ENCODE peak calls at places on chromosomes 5 and 9, in six cellular contexts. Z is HEK293T; V is H1; I is HS-27A; O is lung; G is activated CD4-positive, CD25-positive, alpha-beta regulatory T cell treated with anti-CD3 and anti-CD28 coated beads, Interleukin-2, amount 50 U/mL, for 16 hours. N is an unnamed sample.

GRCh38 chr9:12916037-12916436 is 141.2 kb downstream of the LURAP1L start:
- DNase-seq in Z (no peak), V (peak; percentile 5), I (no peak), O (no peak), G (no peak), N (no peak)

GRCh38 chr5:77438057-77438456 is 54.1 kb downstream of the WDR41 start:
- DNase-seq in Z (no peak), V (no peak), I (no peak), O (no peak), G (no peak), N (no peak)

GRCh38 chr5:34474573-34475021 is 181.5 kb upstream of the RAI14 start:
- DNase-seq in Z (peak; percentile 64), V (no peak), I (no peak), O (no peak), G (no peak), N (no peak)

GRCh38 chr5:167814828-167815227 is 476.6 kb upstream of the WWC1 start:
- DNase-seq in Z (no peak), V (no peak), I (peak; percentile 87), O (no peak), G (no peak), N (no peak)

GRCh38 chr9:90141723-90142122 is 500.9 kb downstream of the DIRAS2 start:
- DNase-seq in Z (peak; percentile 14), V (no peak), I (no peak), O (no peak), G (no peak), N (no peak)

GRCh38 chr5:54329731-54330709 is 19.6 kb upstream of the ARL15 start:
- DNase-seq in Z (no peak), V (no peak), I (peak; percentile 84), O (no peak), G (no peak), N (no peak)

GRCh38 chr5:52760695-52761366 is 26.9 kb upstream of the ITGA1 start:
- DNase-seq in Z (no peak), V (no peak), I (no peak), O (no peak), G (no peak), N (no peak)

GRCh38 chr9:21450733-21451394 is 10.6 kb downstream of the IFNA1 start:
- DNase-seq in Z (no peak), V (no peak), I (no peak), O (no peak), G (no peak), N (no peak)

GRCh38 chr5:154221371-154221896 is 30.9 kb downstream of the GALNT10 start:
- DNase-seq in Z (no peak), V (no peak), I (peak; percentile 64), O (peak; percentile 51), G (peak; percentile 17), N (peak; percentile 44)

GRCh38 chr5:171155621-171156020 is 153.4 kb upstream of the TLX3 start:
- DNase-seq in Z (no peak), V (no peak), I (no peak), O (no peak), G (no peak), N (no peak)

GRCh38 chr5:108661030-108661429 is 86.7 kb upstream of the FER start:
- DNase-seq in Z (no peak), V (no peak), I (no peak), O (no peak), G (no peak), N (no peak)

GRCh38 chr9:20479419-20480155 is 142.7 kb downstream of the MLLT3 start:
- DNase-seq in Z (no peak), V (no peak), I (no peak), O (no peak), G (no peak), N (no peak)

GRCh38 chr9:111957856-111958631 is 61.4 kb downstream of the UGCG start:
- DNase-seq in Z (no peak), V (no peak), I (peak; percentile 92), O (no peak), G (no peak), N (peak; percentile 9)

GRCh38 chr5:95864456-95864855 is 41.9 kb upstream of the GLRX start:
- DNase-seq in Z (no peak), V (no peak), I (no peak), O (no peak), G (no peak), N (no peak)

GRCh38 chr9:130975932-130976841 is 32.8 kb upstream of the LAMC3 start:
- DNase-seq in Z (no peak), V (no peak), I (no peak), O (no peak), G (no peak), N (no peak)

GRCh38 chr9:71249729-71250317 is 128.4 kb upstream of the TRPM3 start:
- DNase-seq in Z (peak; percentile 56), V (no peak), I (no peak), O (no peak), G (no peak), N (no peak)

GRCh38 chr9:121675969-121676822 is 24.8 kb downstream of the DAB2IP start:
- DNase-seq in Z (no peak), V (no peak), I (no peak), O (no peak), G (no peak), N (no peak)

GRCh38 chr9:135343733-135344522 is 135.7 kb upstream of the PPP1R26 start:
- DNase-seq in Z (peak; percentile 83), V (peak; percentile 39), I (no peak), O (peak; percentile 54), G (peak; percentile 4), N (peak; percentile 27)

GRCh38 chr9:130927995-130928900 is 10.8 kb downstream of the FIBCD1 start:
- DNase-seq in Z (no peak), V (no peak), I (peak; percentile 82), O (no peak), G (no peak), N (no peak)

GRCh38 chr5:67870662-67871061 is 344.9 kb upstream of the PIK3R1 start:
- DNase-seq in Z (no peak), V (no peak), I (no peak), O (no peak), G (no peak), N (no peak)

GRCh38 chr5:154648706-154649105 is 106.5 kb upstream of the LARP1 start:
- DNase-seq in Z (no peak), V (no peak), I (no peak), O (no peak), G (no peak), N (no peak)

GRCh38 chr5:37738057-37738691 is 101.7 kb downstream of the GDNF start:
- DNase-seq in Z (no peak), V (no peak), I (peak; percentile 90), O (no peak), G (no peak), N (peak; percentile 11)

GRCh38 chr5:129836321-129836720 is 67.9 kb upstream of the CHSY3 start:
- DNase-seq in Z (no peak), V (no peak), I (no peak), O (no peak), G (no peak), N (no peak)

GRCh38 chr9:137055385-137056364 is 1.8 kb upstream of the ENTPD2 start:
- DNase-seq in Z (no peak), V (no peak), I (no peak), O (peak; percentile 61), G (no peak), N (no peak)

GRCh38 chr5:72256536-72256935 is 63.5 kb downstream of the MRPS27 start:
- DNase-seq in Z (no peak), V (no peak), I (no peak), O (no peak), G (no peak), N (no peak)

GRCh38 chr9:4174781-4175180 is 125.1 kb downstream of the GLIS3 start:
- DNase-seq in Z (no peak), V (no peak), I (no peak), O (peak; percentile 50), G (no peak), N (no peak)

GRCh38 chr9:128823903-128824406 is 5.6 kb downstream of the SPOUT1 start:
- DNase-seq in Z (no peak), V (no peak), I (no peak), O (no peak), G (no peak), N (no peak)

GRCh38 chr5:150706776-150707390 is 6.0 kb upstream of the RBM22 start:
- DNase-seq in Z (no peak), V (no peak), I (no peak), O (no peak), G (no peak), N (no peak)

GRCh38 chr5:149391524-149391923 is 12.4 kb upstream of the IL17B start:
- DNase-seq in Z (no peak), V (no peak), I (no peak), O (no peak), G (no peak), N (no peak)

N was measured in activated T-helper 2 cell treated with anti-CD3 and anti-CD28 coated beads, Interferon-gamma antibody, Interleukin-2, Interleukin-4, amounts not matched to agents 10 μg/mL and 5 μg/mL and 100 μg/mL, durations not matched to agents 14 hours and 24 hours and 36 hours.